ENCODE peak calls at places on chromosomes 11 and 22, in eight cellular contexts. O, Y, T, E, N, S, K and V are unnamed samples.

GRCh38 chr22:49084203-49084602 is 743.5 kb downstream of the BRD1 start:
- DNase-seq in O (no peak), Y (peak; percentile 57), T (peak; percentile 38), E (no peak), N (no peak), S (no peak), K (no peak), V (no peak)

GRCh38 chr22:40967120-40967760 is 16.1 kb downstream of the RBX1 start:
- DNase-seq in O (no peak), Y (no peak), T (no peak), E (no peak), N (no peak), S (no peak), K (no peak), V (no peak)

GRCh38 chr11:129720156-129720555 is 95.5 kb upstream of the TMEM45B start:
- DNase-seq in O (no peak), Y (no peak), T (no peak), E (no peak), N (no peak), S (no peak), K (no peak), V (no peak)

GRCh38 chr11:85813721-85814120 is 2.8 kb upstream of the SYTL2 start:
- DNase-seq in O (no peak), Y (no peak), T (no peak), E (no peak), N (no peak), S (no peak), K (no peak), V (no peak)

GRCh38 chr11:111910637-111911562 is 670 bp downstream of the CRYAB start:
- DNase-seq in O (no peak), Y (no peak), T (no peak), E (no peak), N (no peak), S (no peak), K (no peak), V (no peak)

GRCh38 chr11:12048936-12049790 is 40.7 kb upstream of the DKK3 start:
- DNase-seq in O (peak; percentile 34), Y (no peak), T (no peak), E (no peak), N (no peak), S (no peak), K (no peak), V (no peak)

GRCh38 chr11:87368876-87369480 is 331.2 kb downstream of the TMEM135 start:
- DNase-seq in O (no peak), Y (no peak), T (no peak), E (no peak), N (no peak), S (no peak), K (no peak), V (no peak)

GRCh38 chr22:42856179-42856864 is 751 bp downstream of the ARFGAP3 start:
- DNase-seq in O (peak; percentile 75), Y (peak; percentile 59), T (no peak), E (no peak), N (no peak), S (peak; percentile 39), K (no peak), V (peak; percentile 73)

GRCh38 chr11:30016588-30017363 is at the start of gene KCNA4:
- DNase-seq in O (no peak), Y (peak; percentile 68), T (peak; percentile 40), E (no peak), N (no peak), S (no peak), K (peak; percentile 15), V (no peak)

GRCh38 chr11:57476223-57476882 is 16.0 kb downstream of the RTN4RL2 start:
- DNase-seq in O (peak; percentile 57), Y (no peak), T (peak; percentile 3), E (no peak), N (no peak), S (no peak), K (no peak), V (no peak)

GRCh38 chr11:2445107-2445947 is 519 bp downstream of the KCNQ1 start:
- DNase-seq in O (no peak), Y (peak; percentile 52), T (no peak), E (no peak), N (no peak), S (no peak), K (no peak), V (peak; percentile 35)

GRCh38 chr11:29018631-29019030 is 910.4 kb downstream of the METTL15 start:
- DNase-seq in O (no peak), Y (no peak), T (no peak), E (no peak), N (no peak), S (no peak), K (peak; percentile 57), V (no peak)

GRCh38 chr11:27319065-27319464 is 44.0 kb downstream of the CCDC34 start:
- DNase-seq in O (no peak), Y (no peak), T (no peak), E (no peak), N (peak; percentile 20), S (no peak), K (no peak), V (no peak)

GRCh38 chr11:64745523-64746328 is 1.8 kb upstream of the RASGRP2 start:
- DNase-seq in O (peak; percentile 94), Y (no peak), T (no peak), E (no peak), N (no peak), S (peak; percentile 68), K (no peak), V (peak; percentile 88)

GRCh38 chr11:33135216-33135615 is 26.1 kb downstream of the CSTF3 start:
- DNase-seq in O (no peak), Y (no peak), T (no peak), E (no peak), N (peak; percentile 40), S (no peak), K (peak; percentile 29), V (no peak)

GRCh38 chr11:103618532-103618931 is 417.9 kb upstream of the DDI1 start:
- DNase-seq in O (no peak), Y (no peak), T (no peak), E (no peak), N (no peak), S (no peak), K (no peak), V (no peak)

GRCh38 chr11:59102259-59102765 is 4.7 kb upstream of the FAM111B start:
- DNase-seq in O (peak; percentile 84), Y (no peak), T (no peak), E (no peak), N (no peak), S (peak; percentile 28), K (no peak), V (peak; percentile 6)

GRCh38 chr11:16825091-16825490 is 86.6 kb downstream of the C11orf58 start:
- DNase-seq in O (no peak), Y (no peak), T (no peak), E (no peak), N (no peak), S (no peak), K (no peak), V (no peak)

GRCh38 chr11:79697905-79698304 is 257.1 kb upstream of the TENM4 start:
- DNase-seq in O (no peak), Y (no peak), T (no peak), E (no peak), N (no peak), S (no peak), K (no peak), V (no peak)

GRCh38 chr11:7577883-7578242 is 64.1 kb downstream of the PPFIBP2 start:
- DNase-seq in O (peak; percentile 43), Y (no peak), T (no peak), E (no peak), N (no peak), S (no peak), K (no peak), V (no peak)

GRCh38 chr22:37281646-37282384 is 493 bp upstream of the CYTH4 start:
- DNase-seq in O (no peak), Y (no peak), T (no peak), E (no peak), N (no peak), S (no peak), K (no peak), V (no peak)

GRCh38 chr22:48895831-48896765 is 931.6 kb downstream of the BRD1 start:
- DNase-seq in O (peak; percentile 19), Y (peak; percentile 60), T (no peak), E (no peak), N (no peak), S (no peak), K (no peak), V (no peak)

GRCh38 chr22:47595122-47595521 is 832.7 kb downstream of the TBC1D22A start:
- DNase-seq in O (no peak), Y (peak; percentile 9), T (no peak), E (no peak), N (no peak), S (no peak), K (no peak), V (no peak)

GRCh38 chr22:41642711-41643110 is 21.6 kb downstream of the XRCC6 start:
- DNase-seq in O (no peak), Y (no peak), T (no peak), E (no peak), N (no peak), S (no peak), K (no peak), V (no peak)

GRCh38 chr11:78202733-78203167 is 14.0 kb downstream of the USP35 start:
- DNase-seq in O (peak; percentile 67), Y (no peak), T (no peak), E (no peak), N (no peak), S (peak; percentile 27), K (no peak), V (peak; percentile 78)

GRCh38 chr22:35409783-35410662 is 10.1 kb downstream of the MCM5 start:
- DNase-seq in O (peak; percentile 50), Y (no peak), T (no peak), E (no peak), N (no peak), S (no peak), K (no peak), V (no peak)

GRCh38 chr11:117654856-117655255 is 142.2 kb downstream of the DSCAML1 start:
- DNase-seq in O (no peak), Y (no peak), T (no peak), E (no peak), N (no peak), S (no peak), K (no peak), V (no peak)

GRCh38 chr22:42743501-42743991 is 22.9 kb upstream of the A4GALT start:
- DNase-seq in O (no peak), Y (no peak), T (no peak), E (no peak), N (peak; percentile 79), S (no peak), K (no peak), V (no peak)

GRCh38 chr22:25666308-25666707 is 75.7 kb upstream of the MYO18B start:
- DNase-seq in O (no peak), Y (no peak), T (no peak), E (no peak), N (no peak), S (no peak), K (no peak), V (no peak)

GRCh38 chr11:19789840-19790710 is 77.4 kb downstream of the NAV2 start:
- DNase-seq in O (no peak), Y (no peak), T (no peak), E (no peak), N (peak; percentile 70), S (no peak), K (no peak), V (no peak)

GRCh38 chr22:48707749-48708557 is 1119.7 kb downstream of the BRD1 start:
- DNase-seq in O (no peak), Y (peak; percentile 90), T (no peak), E (no peak), N (no peak), S (no peak), K (no peak), V (no peak)

GRCh38 chr11:113202431-113202830 is 112.0 kb upstream of the TTC12 start:
- DNase-seq in O (no peak), Y (no peak), T (no peak), E (no peak), N (no peak), S (no peak), K (no peak), V (no peak)

GRCh38 chr22:40237241-40237640 is 59.5 kb downstream of the TNRC6B start:
- DNase-seq in O (no peak), Y (no peak), T (no peak), E (no peak), N (no peak), S (no peak), K (no peak), V (no peak)

GRCh38 chr22:45932066-45932465 is 44.9 kb downstream of the WNT7B start:
- DNase-seq in O (no peak), Y (no peak), T (no peak), E (no peak), N (no peak), S (no peak), K (no peak), V (no peak)